ENCODE peak calls at places on chromosomes 16 and 17, in eight cellular contexts. P, J, G, H, Y, F, Q and U are unnamed samples.

GRCh38 chr16:25771216-25771615 is 79.5 kb downstream of the HS3ST4 start:
- DNase-seq in P (no peak), J (no peak), G (no peak), H (no peak), Y (no peak), F (no peak), Q (no peak), U (no peak)

GRCh38 chr17:2580641-2581040 is 12.8 kb upstream of the PAFAH1B1 start:
- DNase-seq in P (no peak), J (no peak), G (no peak), H (no peak), Y (no peak), F (no peak), Q (no peak), U (no peak)

GRCh38 chr17:45906237-45906636 is 11.9 kb downstream of the MAPT start:
- DNase-seq in P (no peak), J (no peak), G (no peak), H (no peak), Y (no peak), F (no peak), Q (no peak), U (no peak)

GRCh38 chr16:80230328-80231117 is 310.3 kb upstream of the DYNLRB2 start:
- DNase-seq in P (no peak), J (no peak), G (no peak), H (no peak), Y (no peak), F (no peak), Q (no peak), U (no peak)

GRCh38 chr17:43669971-43670644 is 8.4 kb upstream of the MEOX1 start:
- DNase-seq in P (no peak), J (no peak), G (peak), H (no peak), Y (no peak), F (no peak), Q (no peak), U (no peak)

GRCh38 chr17:27975146-27976011 is 67.1 kb upstream of the NLK start:
- DNase-seq in P (no peak), J (no peak), G (no peak), H (no peak), Y (no peak), F (no peak), Q (no peak), U (no peak)

GRCh38 chr17:61393550-61393903 is 6.1 kb upstream of the TBX2 start:
- DNase-seq in P (no peak), J (no peak), G (no peak), H (no peak), Y (no peak), F (no peak), Q (no peak), U (no peak)

GRCh38 chr16:67723151-67723915 is 4.2 kb upstream of the GFOD2 start:
- DNase-seq in P (no peak), J (no peak), G (no peak), H (peak), Y (no peak), F (no peak), Q (no peak), U (peak)

GRCh38 chr17:7557825-7558543 is 566 bp upstream of the TNFSF13 start:
- DNase-seq in P (no peak), J (peak), G (peak), H (peak), Y (no peak), F (peak), Q (peak), U (peak)

GRCh38 chr17:45043268-45043681 is 8.2 kb downstream of the DCAKD start:
- DNase-seq in P (no peak), J (no peak), G (no peak), H (peak), Y (no peak), F (no peak), Q (no peak), U (no peak)

GRCh38 chr17:17538417-17539391 is 42.5 kb upstream of the RASD1 start:
- DNase-seq in P (no peak), J (no peak), G (no peak), H (no peak), Y (no peak), F (no peak), Q (no peak), U (no peak)

GRCh38 chr16:64011650-64012049 is 1110.2 kb downstream of the CDH11 start:
- DNase-seq in P (no peak), J (no peak), G (no peak), H (no peak), Y (no peak), F (no peak), Q (no peak), U (no peak)

GRCh38 chr16:83738926-83739503 is 68.8 kb upstream of the HSBP1 start:
- DNase-seq in P (no peak), J (no peak), G (no peak), H (no peak), Y (no peak), F (no peak), Q (no peak), U (no peak)

GRCh38 chr17:70646673-70647072 is 477.3 kb downstream of the KCNJ2 start:
- DNase-seq in P (no peak), J (no peak), G (no peak), H (no peak), Y (no peak), F (no peak), Q (no peak), U (no peak)

GRCh38 chr16:2415085-2415484 is 14.2 kb upstream of the CCNF start:
- DNase-seq in P (no peak), J (no peak), G (no peak), H (no peak), Y (no peak), F (no peak), Q (no peak), U (no peak)

GRCh38 chr17:9924735-9925191 is 19.7 kb upstream of the RCVRN start:
- DNase-seq in P (peak), J (no peak), G (no peak), H (no peak), Y (no peak), F (no peak), Q (no peak), U (peak)

GRCh38 chr17:3002538-3003301 is 60.7 kb downstream of the OR1D5 start:
- DNase-seq in P (no peak), J (no peak), G (peak), H (peak), Y (no peak), F (no peak), Q (no peak), U (no peak)

GRCh38 chr17:17577373-17577772 is 14.1 kb downstream of the PEMT start:
- DNase-seq in P (no peak), J (no peak), G (no peak), H (no peak), Y (no peak), F (no peak), Q (no peak), U (no peak)

GRCh38 chr17:63696381-63696961 is 3.5 kb downstream of the LIMD2 start:
- DNase-seq in P (peak), J (no peak), G (no peak), H (no peak), Y (no peak), F (no peak), Q (peak), U (no peak)

GRCh38 chr16:24515186-24515585 is 24.2 kb upstream of the RBBP6 start:
- DNase-seq in P (no peak), J (no peak), G (no peak), H (no peak), Y (no peak), F (no peak), Q (no peak), U (no peak)

GRCh38 chr17:4023220-4023619 is 59.0 kb upstream of the ATP2A3 start:
- DNase-seq in P (no peak), J (no peak), G (no peak), H (no peak), Y (no peak), F (no peak), Q (no peak), U (no peak)

GRCh38 chr16:16857603-16858283 is 478.8 kb downstream of the NPIPA7 start:
- DNase-seq in P (no peak), J (no peak), G (no peak), H (no peak), Y (no peak), F (no peak), Q (no peak), U (no peak)

GRCh38 chr17:45050680-45051059 is 762 bp downstream of the DCAKD start:
- DNase-seq in P (no peak), J (no peak), G (no peak), H (no peak), Y (no peak), F (no peak), Q (no peak), U (no peak)

GRCh38 chr16:1642148-1642547 is 30.0 kb downstream of the CRAMP1 start:
- DNase-seq in P (no peak), J (peak), G (no peak), H (no peak), Y (no peak), F (no peak), Q (no peak), U (peak)

GRCh38 chr17:58174871-58175270 is 8.1 kb downstream of the OR4D2 start:
- DNase-seq in P (no peak), J (no peak), G (no peak), H (no peak), Y (no peak), F (no peak), Q (no peak), U (no peak)

GRCh38 chr17:40374965-40375498 is 10.5 kb upstream of the GJD3 start:
- DNase-seq in P (no peak), J (no peak), G (no peak), H (no peak), Y (no peak), F (no peak), Q (no peak), U (no peak)

GRCh38 chr17:64245218-64246145 is 17.6 kb downstream of the TEX2 start:
- DNase-seq in P (no peak), J (no peak), G (no peak), H (no peak), Y (no peak), F (no peak), Q (no peak), U (peak)

GRCh38 chr17:56773124-56773523 is 60.6 kb downstream of the C17orf67 start:
- DNase-seq in P (no peak), J (no peak), G (no peak), H (no peak), Y (no peak), F (no peak), Q (no peak), U (no peak)

GRCh38 chr17:40895106-40895730 is 10.2 kb upstream of the KRT20 start:
- DNase-seq in P (no peak), J (no peak), G (no peak), H (no peak), Y (no peak), F (no peak), Q (no peak), U (no peak)

GRCh38 chr16:31451681-31452351 is 7.5 kb upstream of the ARMC5 start:
- DNase-seq in P (peak), J (no peak), G (no peak), H (peak), Y (no peak), F (no peak), Q (no peak), U (peak)

GRCh38 chr17:66855204-66855603 is 20.3 kb downstream of the CACNG5 start:
- DNase-seq in P (no peak), J (no peak), G (no peak), H (no peak), Y (no peak), F (no peak), Q (peak), U (peak)

GRCh38 chr16:20620770-20621169 is 44.6 kb upstream of the ACSM2B start:
- DNase-seq in P (no peak), J (no peak), G (no peak), H (no peak), Y (no peak), F (no peak), Q (no peak), U (no peak)

GRCh38 chr17:7716901-7717755 is at the start of gene DNAH2:
- DNase-seq in P (peak), J (peak), G (peak), H (peak), Y (no peak), F (peak), Q (peak), U (peak)

GRCh38 chr17:13562271-13562800 is 39.4 kb downstream of the HS3ST3A1 start:
- DNase-seq in P (no peak), J (no peak), G (no peak), H (peak), Y (no peak), F (no peak), Q (no peak), U (peak)

GRCh38 chr17:60372790-60373483 is 19.0 kb downstream of the USP32 start:
- DNase-seq in P (no peak), J (no peak), G (no peak), H (no peak), Y (no peak), F (no peak), Q (no peak), U (peak)

DNA sequence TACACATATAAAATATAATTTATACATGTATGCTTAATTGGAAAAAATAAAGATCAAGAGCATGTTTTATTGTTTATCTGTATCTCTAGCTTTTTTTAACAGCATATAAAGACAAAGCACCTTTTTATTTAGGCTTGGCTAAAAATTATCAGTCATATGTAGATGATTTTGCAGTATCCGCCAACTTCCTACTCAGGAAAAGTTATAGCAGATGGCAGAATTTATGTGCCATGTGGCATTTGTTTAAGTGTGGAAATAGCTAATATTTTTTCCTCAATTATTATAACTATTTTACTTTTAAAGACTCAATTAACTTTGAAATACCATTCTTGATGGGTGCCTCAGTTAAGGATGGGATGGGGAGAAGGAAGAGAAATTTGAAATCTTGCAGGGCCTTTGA is 762.1 kb upstream of the RBFOX1 start:
- DNase-seq in P (no peak), J (no peak), G (no peak), H (no peak), Y (no peak), F (no peak), Q (no peak), U (no peak)
- TF ChIP-seq POLR2A in P (no peak), J (no peak), G (no peak), H (no peak), Y (no peak), F (no peak), Q (no peak), U (no peak)

GRCh38 chr17:16074423-16074822 is 74.8 kb downstream of the TTC19 start:
- DNase-seq in P (no peak), J (no peak), G (no peak), H (no peak), Y (no peak), F (no peak), Q (no peak), U (no peak)

GRCh38 chr17:16068323-16068722 is 68.7 kb downstream of the TTC19 start:
- DNase-seq in P (no peak), J (no peak), G (no peak), H (no peak), Y (no peak), F (no peak), Q (no peak), U (no peak)

GRCh38 chr17:16073845-16074244 is 74.2 kb downstream of the TTC19 start:
- DNase-seq in P (no peak), J (no peak), G (no peak), H (no peak), Y (no peak), F (no peak), Q (no peak), U (no peak)

GRCh38 chr17:16075949-16076348 is 76.3 kb downstream of the TTC19 start:
- DNase-seq in P (no peak), J (no peak), G (no peak), H (no peak), Y (no peak), F (no peak), Q (no peak), U (no peak)

GRCh38 chr17:16072031-16072430 is 72.4 kb downstream of the TTC19 start:
- DNase-seq in P (no peak), J (no peak), G (no peak), H (no peak), Y (no peak), F (no peak), Q (no peak), U (no peak)
- TF ChIP-seq POLR2A in P (no peak), J (no peak), G (no peak), H (no peak), Y (no peak), F (no peak), Q (no peak), U (no peak)

DNA sequence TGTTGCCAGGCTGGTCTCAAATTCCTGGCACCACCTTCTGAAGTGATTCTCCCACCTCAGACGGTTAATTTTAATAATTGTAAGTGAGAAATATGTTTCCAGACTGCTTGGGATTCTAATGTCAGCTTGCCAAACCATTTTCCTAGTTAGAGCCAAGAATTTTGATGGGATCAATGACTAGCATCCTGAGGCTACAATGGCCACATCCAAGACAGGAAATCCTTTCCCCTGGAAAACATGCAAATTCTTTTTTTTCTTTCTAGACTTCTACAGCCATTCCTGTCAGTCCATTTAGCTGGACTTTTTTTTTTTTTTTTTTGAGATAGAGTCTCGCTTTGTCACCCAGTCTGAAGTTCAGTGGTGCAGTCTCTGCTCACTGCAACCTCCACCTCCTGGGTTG is 32.7 kb downstream of the IGF2BP1 start:
- DNase-seq in P (no peak), J (no peak), G (no peak), H (no peak), Y (no peak), F (no peak), Q (no peak), U (no peak)
- TF ChIP-seq POLR2A in P (no peak), J (no peak), G (no peak), H (no peak), Y (no peak), F (no peak), Q (no peak), U (no peak)

GRCh38 chr16:88535181-88535856 is 34.9 kb upstream of the ZC3H18 start:
- DNase-seq in P (no peak), J (no peak), G (no peak), H (no peak), Y (no peak), F (no peak), Q (no peak), U (no peak)
- TF ChIP-seq POLR2A in P (peak), J (no peak), G (no peak), H (no peak), Y (no peak), F (no peak), Q (no peak), U (no peak)